ENCODE peak calls at places on chromosomes 4 and X, in eight cellular contexts. Y is heart right ventricle, I is hepatocyte, Z is psoas muscle, V is lower lobe of right lung, A is cardiac fibroblast, X is GM12865, L is right cardiac atrium. Q is an unnamed sample.

GRCh38 chr4:85642356-85643100 is 167.6 kb downstream of the ARHGAP24 start:
- DNase-seq in Y (no peak), I (no peak), Z (no peak), V (no peak), A (no peak), X (peak; percentile 18), L (no peak), Q (no peak)

GRCh38 chr4:39286263-39286662 is 79.9 kb downstream of the RFC1 start:
- DNase-seq in Y (no peak), I (no peak), Z (no peak), V (no peak), A (peak; percentile 11), X (no peak), L (no peak), Q (no peak)

GRCh38 chrX:101977091-101977490 is 45.3 kb upstream of the ZMAT1 start:
- DNase-seq in Y (no peak), I (no peak), Z (no peak), V (no peak), A (no peak), X (no peak), L (no peak), Q (no peak)

GRCh38 chrX:9676311-9676710 is 89.3 kb downstream of the GPR143 start:
- DNase-seq in Y (no peak), I (no peak), Z (peak; percentile 17), V (no peak), A (peak; percentile 1), X (no peak), L (no peak), Q (no peak)

GRCh38 chr4:156144961-156145360 is 191.3 kb upstream of the CTSO start:
- DNase-seq in Y (no peak), I (no peak), Z (no peak), V (no peak), A (no peak), X (no peak), L (no peak), Q (no peak)

GRCh38 chr4:165384608-165385007 is 5.8 kb downstream of the CPE start:
- DNase-seq in Y (no peak), I (peak; percentile 60), Z (no peak), V (no peak), A (peak; percentile 38), X (no peak), L (no peak), Q (peak; percentile 75)

GRCh38 chrX:123085311-123085940 is 98.7 kb upstream of the GRIA3 start:
- DNase-seq in Y (no peak), I (no peak), Z (no peak), V (no peak), A (peak; percentile 42), X (no peak), L (no peak), Q (peak; percentile 42)

GRCh38 chr4:165328708-165329107 is 1.2 kb downstream of the MSMO1 start:
- DNase-seq in Y (no peak), I (peak; percentile 28), Z (no peak), V (no peak), A (no peak), X (no peak), L (no peak), Q (no peak)

GRCh38 chr4:85489273-85489672 is 14.3 kb downstream of the ARHGAP24 start:
- DNase-seq in Y (no peak), I (peak; percentile 26), Z (no peak), V (no peak), A (peak; percentile 35), X (no peak), L (no peak), Q (peak; percentile 48)

GRCh38 chrX:133670394-133670793 is 255.1 kb upstream of the GPC4 start:
- DNase-seq in Y (no peak), I (peak; percentile 44), Z (no peak), V (no peak), A (peak; percentile 43), X (peak; percentile 6), L (no peak), Q (peak; percentile 59)

GRCh38 chr4:26342328-26343040 is 21.7 kb downstream of the RBPJ start:
- DNase-seq in Y (no peak), I (peak; percentile 48), Z (no peak), V (no peak), A (peak; percentile 89), X (no peak), L (no peak), Q (peak; percentile 86)

GRCh38 chr4:161248880-161249279 is 914.9 kb downstream of the FSTL5 start:
- DNase-seq in Y (no peak), I (no peak), Z (no peak), V (no peak), A (no peak), X (no peak), L (no peak), Q (no peak)

GRCh38 chr4:186010821-186011220 is 58.1 kb upstream of the TLR3 start:
- DNase-seq in Y (no peak), I (no peak), Z (no peak), V (no peak), A (no peak), X (no peak), L (no peak), Q (no peak)

GRCh38 chr4:117835566-117835965 is 198.7 kb upstream of the NDST3 start:
- DNase-seq in Y (no peak), I (no peak), Z (no peak), V (no peak), A (no peak), X (no peak), L (no peak), Q (no peak)

GRCh38 chrX:47321386-47321785 is 49.0 kb upstream of the ZNF157 start:
- DNase-seq in Y (peak; percentile 49), I (peak; percentile 85), Z (peak; percentile 57), V (peak; percentile 46), A (peak; percentile 71), X (no peak), L (peak; percentile 78), Q (peak; percentile 77)

GRCh38 chr4:2781911-2782310 is 11.0 kb upstream of the SH3BP2 start:
- DNase-seq in Y (no peak), I (no peak), Z (no peak), V (peak; percentile 4), A (no peak), X (no peak), L (no peak), Q (no peak)

GRCh38 chr4:139042981-139043460 is 27.4 kb downstream of the NOCT start:
- DNase-seq in Y (no peak), I (no peak), Z (no peak), V (no peak), A (no peak), X (no peak), L (peak; percentile 36), Q (no peak)

GRCh38 chr4:158161561-158162354 is 11.1 kb downstream of the GASK1B start:
- DNase-seq in Y (no peak), I (peak; percentile 71), Z (peak; percentile 25), V (no peak), A (peak; percentile 96), X (no peak), L (no peak), Q (peak; percentile 84)

GRCh38 chr4:36173923-36174322 is 70.4 kb downstream of the ARAP2 start:
- DNase-seq in Y (no peak), I (no peak), Z (no peak), V (no peak), A (no peak), X (no peak), L (no peak), Q (no peak)

GRCh38 chrX:121365572-121366161 is 318.3 kb downstream of the GLUD2 start:
- DNase-seq in Y (no peak), I (peak; percentile 10), Z (no peak), V (no peak), A (no peak), X (peak; percentile 16), L (no peak), Q (no peak)

GRCh38 chrX:84170931-84171330 is 17.1 kb downstream of the RPS6KA6 start:
- DNase-seq in Y (no peak), I (no peak), Z (no peak), V (no peak), A (no peak), X (no peak), L (no peak), Q (no peak)

DNA sequence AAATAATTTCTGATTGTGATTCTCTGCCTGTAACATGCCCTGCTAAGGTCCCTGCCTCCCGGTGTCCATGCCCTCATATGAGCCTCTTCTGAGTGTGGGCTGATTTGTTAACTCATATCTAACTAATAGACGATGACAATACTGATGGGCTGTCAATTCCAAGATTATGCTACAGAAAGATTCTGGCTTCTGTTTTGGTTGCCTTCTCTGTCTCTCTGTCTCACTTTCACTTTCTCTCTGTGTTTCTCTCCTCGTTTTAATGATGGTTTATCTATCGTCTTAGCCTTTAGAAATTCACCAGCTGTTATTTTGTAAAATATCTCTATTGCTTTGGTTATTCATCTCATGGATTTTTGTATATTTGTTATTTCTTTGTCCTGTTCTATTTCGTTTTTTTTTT is 312.5 kb upstream of the ANXA10 start:
- DNase-seq in Y (no peak), I (no peak), Z (no peak), V (no peak), A (peak; percentile 25), X (peak; percentile 2), L (no peak), Q (peak; percentile 8)
- H3K4me3 ChIP-seq in Y (no peak overlapping the region), I (no peak overlapping the region), Z (no peak overlapping the region), V (no peak overlapping the region), A (peak overlapping the region; percentile 9), X (peak overlapping the region; percentile 7), L (no peak overlapping the region), Q (peak overlapping the region; percentile 32)

GRCh38 chr4:76251448-76252270 is at the start of gene FAM47E:
- DNase-seq in Y (peak; percentile 78), I (peak; percentile 90), Z (peak; percentile 82), V (peak; percentile 92), A (peak; percentile 19), X (no peak), L (peak; percentile 88), Q (peak; percentile 23)
- H3K4me3 ChIP-seq in Y (peak within 1 kb of the TSS; percentile 63), I (peak within 1 kb of the TSS; percentile 47), Z (peak within 1 kb of the TSS; percentile 79), V (peak within 1 kb of the TSS; percentile 61), A (peak within 1 kb of the TSS; percentile 53), X (no peak within 1 kb of the TSS), L (peak within 1 kb of the TSS; percentile 57), Q (peak within 1 kb of the TSS; percentile 52)

DNA sequence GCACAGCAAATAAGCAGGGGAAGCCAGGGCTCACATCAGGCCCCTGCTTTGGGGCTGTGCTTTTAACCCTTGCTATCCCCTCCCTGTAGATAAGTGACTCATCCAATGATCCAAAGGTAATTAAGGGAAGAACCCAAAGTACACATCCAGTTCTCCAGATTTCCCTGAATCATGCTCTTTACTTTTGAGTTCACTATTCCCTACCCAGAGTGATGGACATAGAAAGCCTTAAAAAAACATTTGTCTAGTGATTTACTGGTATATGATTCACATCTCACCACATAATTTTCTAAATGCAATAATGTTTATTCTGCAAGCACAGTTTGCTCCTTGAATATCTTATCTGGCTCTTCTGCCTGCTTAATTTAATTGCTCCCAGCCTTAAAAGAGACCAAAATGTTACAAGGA is 136.2 kb downstream of the PPP3CA start:
- DNase-seq in Y (no peak), I (no peak), Z (no peak), V (no peak), A (peak; percentile 63), X (no peak), L (no peak), Q (no peak)
- H3K4me3 ChIP-seq in Y (no peak overlapping the region), I (no peak overlapping the region), Z (no peak overlapping the region), V (no peak overlapping the region), A (no peak overlapping the region), X (no peak overlapping the region), L (no peak overlapping the region), Q (no peak overlapping the region)

DNA sequence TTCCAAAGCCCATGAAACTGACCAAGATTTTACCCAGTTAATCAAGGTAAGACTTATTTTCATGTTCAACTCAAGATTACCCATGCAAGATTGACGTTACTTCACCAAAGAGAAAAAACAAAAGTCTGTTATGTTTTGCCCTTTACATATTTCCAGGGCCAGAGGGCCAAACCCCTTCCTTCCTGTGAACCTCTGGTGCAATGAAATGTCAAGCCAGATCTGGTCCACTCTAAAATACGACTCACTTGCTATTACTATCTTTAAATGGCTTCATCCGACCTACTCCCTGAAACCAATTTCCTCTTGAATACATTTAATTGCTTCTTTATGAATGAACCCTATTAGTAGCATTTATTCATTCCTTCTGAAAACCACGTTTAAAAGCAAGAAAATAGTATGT is 33.0 kb downstream of the TSPAN5 start:
- DNase-seq in Y (no peak), I (no peak), Z (no peak), V (no peak), A (peak; percentile 30), X (no peak), L (no peak), Q (peak; percentile 39)
- H3K4me3 ChIP-seq in Y (no peak overlapping the region), I (no peak overlapping the region), Z (no peak overlapping the region), V (no peak overlapping the region), A (no peak overlapping the region), X (no peak overlapping the region), L (no peak overlapping the region), Q (no peak overlapping the region)